ENCODE peak calls at places on chromosome 11, in four cellular contexts. D is HTR-8/SVneo, K is HAP-1, E is AG09309. R is an unnamed sample.
A peak's percentile ranks its signal among the peaks of the same experiment; 100 is the strongest.

GRCh38 chr11:64536396-64536935 is 54.6 kb upstream of the SLC22A12 start:
- DNase-seq in D (no peak), K (no peak), E (no peak), R (no peak)

GRCh38 chr11:35602160-35602793 is 16.0 kb upstream of the FJX1 start:
- DNase-seq in D (no peak), K (no peak), E (no peak), R (no peak)

GRCh38 chr11:79419120-79419519 is 21.7 kb downstream of the TENM4 start:
- DNase-seq in D (no peak), K (no peak), E (no peak), R (no peak)

GRCh38 chr11:8230921-8231847 is 32.5 kb downstream of the LMO1 start:
- DNase-seq in D (no peak), K (no peak), E (no peak), R (no peak)

GRCh38 chr11:81494431-81494830 is 1239.2 kb downstream of the FAM181B start:
- DNase-seq in D (no peak), K (no peak), E (no peak), R (no peak)

GRCh38 chr11:2762451-2762850 is 62.7 kb upstream of the KCNQ1OT1 start:
- DNase-seq in D (no peak), K (no peak), E (no peak), R (no peak)

GRCh38 chr11:96393753-96394348 is 4.0 kb downstream of the JRKL start:
- DNase-seq in D (peak; percentile 42), K (no peak), E (no peak), R (peak; percentile 53)

GRCh38 chr11:116506446-116506845 is 266.3 kb downstream of the BUD13 start:
- DNase-seq in D (no peak), K (no peak), E (no peak), R (peak; percentile 62)

GRCh38 chr11:27317751-27318150 is 45.3 kb downstream of the CCDC34 start:
- DNase-seq in D (peak; percentile 30), K (no peak), E (no peak), R (no peak)

GRCh38 chr11:44474702-44475101 is 90.8 kb upstream of the CD82 start:
- DNase-seq in D (no peak), K (no peak), E (no peak), R (no peak)

GRCh38 chr11:94746721-94747120 is 21.4 kb upstream of the AMOTL1 start:
- DNase-seq in D (no peak), K (no peak), E (no peak), R (no peak)

GRCh38 chr11:102553835-102554282 is 23.3 kb upstream of the MMP7 start:
- DNase-seq in D (no peak), K (no peak), E (no peak), R (no peak)

GRCh38 chr11:69670158-69670845 is 4.9 kb downstream of the LTO1 start:
- DNase-seq in D (peak; percentile 93), K (peak; percentile 89), E (peak; percentile 42), R (peak; percentile 79)

GRCh38 chr11:65849771-65850216 is 8.2 kb downstream of the CFL1 start:
- DNase-seq in D (no peak), K (no peak), E (no peak), R (no peak)

GRCh38 chr11:56292154-56292553 is at the start of gene OR8H1:
- DNase-seq in D (no peak), K (no peak), E (no peak), R (no peak)

GRCh38 chr11:126992065-126992803 is 8.3 kb downstream of the KIRREL3 start:
- DNase-seq in D (peak; percentile 44), K (no peak), E (peak; percentile 96), R (no peak)

GRCh38 chr11:2199466-2200341 is 28.1 kb upstream of the TH start:
- DNase-seq in D (no peak), K (no peak), E (no peak), R (no peak)

GRCh38 chr11:65590240-65590738 is 5.3 kb downstream of the KCNK7 start:
- DNase-seq in D (no peak), K (no peak), E (no peak), R (peak; percentile 62)

GRCh38 chr11:64342869-64343739 is 3.1 kb downstream of the CCDC88B start:
- DNase-seq in D (no peak), K (no peak), E (no peak), R (no peak)

GRCh38 chr11:113778111-113778910 is 1.3 kb upstream of the CLDN25 start:
- DNase-seq in D (peak; percentile 10), K (no peak), E (no peak), R (peak; percentile 82)

GRCh38 chr11:2459016-2459725 is 14.4 kb downstream of the KCNQ1 start:
- DNase-seq in D (no peak), K (no peak), E (no peak), R (no peak)

GRCh38 chr11:3108183-3108721 is 51.0 kb upstream of the CARS1 start:
- DNase-seq in D (no peak), K (peak; percentile 4), E (no peak), R (no peak)

GRCh38 chr11:130675917-130676316 is 227.5 kb downstream of the ADAMTS15 start:
- DNase-seq in D (no peak), K (no peak), E (no peak), R (no peak)

GRCh38 chr11:66904055-66904454 is 47.2 kb downstream of the LRFN4 start:
- DNase-seq in D (no peak), K (no peak), E (no peak), R (no peak)

GRCh38 chr11:59416613-59417012 is 9.6 kb downstream of the OR5A2 start:
- DNase-seq in D (no peak), K (no peak), E (no peak), R (no peak)

GRCh38 chr11:119545978-119546915 is 123.3 kb upstream of the THY1 start:
- DNase-seq in D (no peak), K (no peak), E (no peak), R (no peak)

R was measured in NCI-H2171 treated with DMSO at 0.1 percent for 48 hours.